ENCODE peak calls at places on chromosomes 6 and 20, in seven cellular contexts. C is psoas muscle, F is neural progenitor cell, X is right lobe of liver, R is BE2C, P is OCI-LY7, B is pancreas. K is an unnamed sample.

GRCh38 chr20:50987493-50988210 is 29.0 kb downstream of the MOCS3 start:
- DNase-seq in C (no peak), F (peak), X (peak), R (peak), P (peak), B (peak), K (peak)

GRCh38 chr6:147509900-147510299 is 1.4 kb downstream of the SAMD5 start:
- DNase-seq in C (no peak), F (no peak), X (peak), R (no peak), P (no peak), B (no peak), K (no peak)

GRCh38 chr6:85569323-85569722 is 24.3 kb downstream of the SNX14 start:
- DNase-seq in C (no peak), F (no peak), X (no peak), R (no peak), P (no peak), B (no peak), K (no peak)

GRCh38 chr6:161584051-161584450 is 310.2 kb upstream of the AGPAT4 start:
- DNase-seq in C (no peak), F (no peak), X (no peak), R (peak), P (no peak), B (no peak), K (no peak)

GRCh38 chr20:50969912-50970311 is 11.3 kb downstream of the MOCS3 start:
- DNase-seq in C (no peak), F (no peak), X (no peak), R (no peak), P (no peak), B (no peak), K (no peak)

GRCh38 chr6:39092124-39092523 is 22.9 kb downstream of the SAYSD1 start:
- DNase-seq in C (no peak), F (peak), X (no peak), R (no peak), P (no peak), B (no peak), K (no peak)

GRCh38 chr20:20992274-20992673 is 113.9 kb downstream of the LINC00237 start:
- DNase-seq in C (no peak), F (no peak), X (no peak), R (no peak), P (no peak), B (no peak), K (no peak)

GRCh38 chr6:8085053-8085511 is 17.3 kb downstream of the EEF1E1 start:
- DNase-seq in C (no peak), F (no peak), X (peak), R (no peak), P (no peak), B (peak), K (peak)

GRCh38 chr6:161829186-161829794 is 555.4 kb upstream of the AGPAT4 start:
- DNase-seq in C (no peak), F (peak), X (no peak), R (no peak), P (no peak), B (no peak), K (no peak)

GRCh38 chr6:39003072-39003471 is 45.5 kb upstream of the GLP1R start:
- DNase-seq in C (no peak), F (peak), X (no peak), R (peak), P (no peak), B (no peak), K (no peak)

GRCh38 chr6:149763866-149764265 is 14.3 kb downstream of the PCMT1 start:
- DNase-seq in C (no peak), F (no peak), X (no peak), R (no peak), P (no peak), B (no peak), K (no peak)

GRCh38 chr6:167670938-167671338 is 155.8 kb upstream of the AFDN start:
- DNase-seq in C (no peak), F (no peak), X (peak), R (no peak), P (no peak), B (no peak), K (no peak)

GRCh38 chr6:133067960-133068359 is 173.2 kb upstream of the EYA4 start:
- DNase-seq in C (no peak), F (no peak), X (no peak), R (no peak), P (no peak), B (no peak), K (no peak)

GRCh38 chr20:58843128-58843556 is 7.6 kb downstream of the GNAS-AS1 start:
- DNase-seq in C (no peak), F (no peak), X (no peak), R (no peak), P (no peak), B (no peak), K (no peak)

GRCh38 chr20:59835448-59836395 is 97.7 kb downstream of the SYCP2 start:
- DNase-seq in C (no peak), F (peak), X (no peak), R (peak), P (no peak), B (no peak), K (no peak)

GRCh38 chr6:154197176-154197850 is 158.3 kb downstream of the OPRM1 start:
- DNase-seq in C (no peak), F (no peak), X (no peak), R (no peak), P (no peak), B (no peak), K (peak)

GRCh38 chr6:170282512-170283158 is 8.2 kb downstream of the DLL1 start:
- DNase-seq in C (peak), F (no peak), X (peak), R (no peak), P (no peak), B (no peak), K (no peak)

GRCh38 chr6:40352006-40352405 is 235.2 kb downstream of the LRFN2 start:
- DNase-seq in C (no peak), F (no peak), X (no peak), R (no peak), P (no peak), B (no peak), K (no peak)

GRCh38 chr6:13461805-13462204 is 25.6 kb downstream of the GFOD1 start:
- DNase-seq in C (no peak), F (no peak), X (peak), R (no peak), P (no peak), B (no peak), K (no peak)

GRCh38 chr20:48463916-48464315 is 363.9 kb downstream of the PREX1 start:
- DNase-seq in C (no peak), F (no peak), X (no peak), R (no peak), P (no peak), B (no peak), K (no peak)

GRCh38 chr6:5486214-5486613 is 224.9 kb downstream of the FARS2 start:
- DNase-seq in C (no peak), F (no peak), X (no peak), R (no peak), P (no peak), B (no peak), K (no peak)

GRCh38 chr6:16498237-16498636 is 259.9 kb downstream of the GMPR start:
- DNase-seq in C (no peak), F (no peak), X (no peak), R (no peak), P (no peak), B (no peak), K (no peak)

GRCh38 chr6:152298055-152298647 is 339.0 kb downstream of the SYNE1 start:
- DNase-seq in C (no peak), F (no peak), X (no peak), R (no peak), P (peak), B (no peak), K (no peak)

GRCh38 chr20:44017211-44017610 is 102.6 kb downstream of the TOX2 start:
- DNase-seq in C (no peak), F (no peak), X (no peak), R (no peak), P (no peak), B (no peak), K (no peak)

GRCh38 chr6:138465007-138465645 is 34.2 kb downstream of the NHSL1 start:
- DNase-seq in C (no peak), F (no peak), X (no peak), R (no peak), P (no peak), B (no peak), K (peak)

GRCh38 chr20:21019831-21020655 is 86.1 kb downstream of the LINC00237 start:
- DNase-seq in C (no peak), F (peak), X (no peak), R (no peak), P (no peak), B (no peak), K (no peak)

GRCh38 chr6:169799474-169799926 is 48.1 kb downstream of the ERMARD start:
- DNase-seq in C (no peak), F (no peak), X (peak), R (no peak), P (no peak), B (peak), K (no peak)

GRCh38 chr20:51060301-51060700 is 37.4 kb upstream of the KCNG1 start:
- DNase-seq in C (no peak), F (no peak), X (no peak), R (no peak), P (no peak), B (no peak), K (no peak)

GRCh38 chr20:3632311-3633004 is 30.7 kb downstream of the GFRA4 start:
- DNase-seq in C (no peak), F (no peak), X (peak), R (no peak), P (no peak), B (no peak), K (no peak)

GRCh38 chr6:166775180-166775922 is 148.3 kb upstream of the RPS6KA2 start:
- DNase-seq in C (no peak), F (peak), X (no peak), R (peak), P (peak), B (peak), K (peak)

GRCh38 chr6:154953644-154954043 is 41.5 kb upstream of the TIAM2 start:
- DNase-seq in C (no peak), F (no peak), X (no peak), R (no peak), P (no peak), B (no peak), K (no peak)

GRCh38 chr6:170152111-170152926 is 138.6 kb downstream of the DLL1 start:
- DNase-seq in C (peak), F (peak), X (peak), R (peak), P (no peak), B (peak), K (no peak)

GRCh38 chr6:108798672-108799355 is 49.4 kb upstream of the ARMC2 start:
- DNase-seq in C (no peak), F (peak), X (peak), R (peak), P (no peak), B (no peak), K (no peak)

GRCh38 chr6:95133578-95133977 is 443.8 kb upstream of the MANEA start:
- DNase-seq in C (no peak), F (peak), X (no peak), R (peak), P (no peak), B (no peak), K (no peak)
- TF ChIP-seq CTCF in C (no peak), F (peak), X (peak), R (peak), P (peak), B (no peak), K (no peak)

GRCh38 chr6:43378631-43379030 is 9.2 kb upstream of the ZNF318 start:
- DNase-seq in C (no peak), F (no peak), X (no peak), R (no peak), P (no peak), B (no peak), K (no peak)
- TF ChIP-seq CTCF in C (no peak), F (no peak), X (no peak), R (peak), P (peak), B (no peak), K (no peak)

DNA sequence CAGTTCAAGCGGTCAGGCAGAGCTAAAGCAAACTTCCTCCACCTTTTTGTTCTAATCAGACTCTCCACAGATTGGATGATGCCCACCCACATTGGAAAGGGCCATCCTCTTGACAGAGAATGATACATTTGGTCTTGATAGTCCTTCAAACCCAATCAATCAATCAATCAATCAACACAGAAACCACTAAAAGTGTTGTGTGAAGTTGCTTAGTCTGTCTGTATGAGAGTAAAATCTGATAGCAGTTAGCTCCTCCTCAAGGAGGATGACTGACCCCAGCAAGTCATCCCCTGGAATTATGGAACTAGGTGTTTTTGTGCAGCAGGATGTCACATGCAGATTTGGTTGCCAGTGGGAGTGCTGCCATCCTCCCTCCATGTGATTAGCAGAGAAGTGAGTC is 32.0 kb upstream of the SSTR4 start:
- DNase-seq in C (no peak), F (no peak), X (no peak), R (no peak), P (no peak), B (no peak), K (no peak)
- TF ChIP-seq CTCF in C (no peak), F (no peak), X (no peak), R (no peak), P (no peak), B (no peak), K (no peak)

DNA sequence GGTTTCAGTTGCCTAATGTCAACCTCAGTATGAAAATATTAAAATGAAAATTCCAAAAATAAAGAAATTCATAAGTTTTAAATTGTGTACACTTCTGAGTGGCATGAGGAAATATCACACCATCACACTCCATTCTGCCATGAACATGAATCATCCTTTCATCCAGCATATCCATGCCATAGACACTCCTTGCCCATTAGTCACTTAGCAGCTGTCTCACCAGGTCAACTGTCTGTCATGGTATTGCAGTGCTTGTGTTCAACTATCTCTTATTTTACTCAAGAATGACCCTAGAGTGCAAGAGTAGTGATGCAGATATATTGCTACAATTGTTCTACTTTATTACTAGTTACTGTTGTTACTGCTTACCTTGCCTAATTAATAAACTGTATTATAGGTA is 712.4 kb downstream of the EPHA7 start:
- DNase-seq in C (no peak), F (no peak), X (no peak), R (no peak), P (no peak), B (no peak), K (no peak)
- TF ChIP-seq CTCF in C (no peak), F (no peak), X (no peak), R (no peak), P (no peak), B (no peak), K (no peak)

GRCh38 chr6:4281341-4282293 is 146.2 kb upstream of the ECI2 start:
- DNase-seq in C (peak), F (peak), X (no peak), R (no peak), P (peak), B (peak), K (no peak)
- TF ChIP-seq CTCF in C (peak), F (peak), X (no peak), R (no peak), P (no peak), B (no peak), K (peak)

GRCh38 chr20:23200914-23201313 is 114.8 kb upstream of the CD93 start:
- DNase-seq in C (peak), F (peak), X (no peak), R (no peak), P (no peak), B (peak), K (no peak)
- TF ChIP-seq CTCF in C (peak), F (peak), X (peak), R (no peak), P (no peak), B (peak), K (peak)

DNA sequence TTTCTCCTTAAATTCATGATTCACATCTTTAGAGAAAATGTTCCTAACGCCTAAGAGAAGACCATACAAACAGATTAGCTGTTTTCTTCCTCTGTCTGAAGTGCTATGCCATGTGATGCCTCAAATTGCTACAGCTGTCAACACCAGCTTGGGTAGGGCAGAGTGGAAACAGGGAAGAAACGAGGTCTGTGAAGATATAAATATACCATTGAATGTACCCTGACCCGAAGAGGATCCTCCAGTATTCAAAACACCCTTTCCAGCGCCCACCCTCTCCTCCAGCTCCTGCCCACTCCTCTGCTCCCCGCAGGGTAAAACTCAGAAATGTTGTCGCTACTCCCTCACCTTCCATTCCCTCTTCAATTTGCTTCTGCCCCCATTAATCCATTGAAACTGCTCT is 40.3 kb upstream of the PRND start:
- DNase-seq in C (no peak), F (no peak), X (no peak), R (no peak), P (no peak), B (no peak), K (no peak)
- TF ChIP-seq CTCF in C (no peak), F (no peak), X (no peak), R (no peak), P (no peak), B (no peak), K (no peak)

DNA sequence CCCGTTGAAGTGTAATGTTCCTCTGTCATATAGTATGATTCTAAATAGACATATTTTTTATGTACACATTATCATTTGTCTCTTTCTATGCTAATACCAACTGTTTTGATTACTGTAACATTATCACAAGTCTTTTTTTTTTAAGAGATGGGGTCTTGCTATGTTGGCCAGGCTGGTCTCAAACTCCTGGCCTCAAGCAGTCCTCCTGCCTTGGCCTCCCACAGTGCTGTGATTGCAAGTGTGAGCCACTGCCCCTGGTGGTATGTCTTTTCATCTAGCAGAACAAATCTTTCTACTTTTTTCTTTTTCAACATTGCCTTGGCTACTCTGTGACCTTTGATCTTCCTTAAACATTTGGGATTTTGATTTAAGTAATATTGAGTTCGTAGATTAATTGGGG is 57.7 kb downstream of the SLX4IP start:
- DNase-seq in C (no peak), F (no peak), X (no peak), R (no peak), P (no peak), B (no peak), K (no peak)
- TF ChIP-seq CTCF in C (no peak), F (no peak), X (no peak), R (no peak), P (no peak), B (no peak), K (no peak)

GRCh38 chr6:121055572-121056163 is 278.6 kb downstream of the TBC1D32 start:
- DNase-seq in C (no peak), F (peak), X (no peak), R (no peak), P (peak), B (no peak), K (peak)
- TF ChIP-seq CTCF in C (peak), F (peak), X (peak), R (peak), P (peak), B (peak), K (peak)